ENCODE peak calls at places on chromosomes 4 and X, in five cellular contexts. One of them, this sample, is unnamed.
A peak's percentile ranks its signal among the peaks of the same experiment; 100 is the strongest.

GRCh38 chrX:153670748-153671588 is 2.6 kb downstream of the PNCK start:
- DNase-seq in K562: no peak
- DNase-seq in Peyer's patch: no peak
- DNase-seq in esophagus squamous epithelium: no peak
- DNase-seq in A549: no peak
- DNase-seq in this sample: peak; percentile 39

GRCh38 chr4:24105183-24106039 is 215.6 kb upstream of the PPARGC1A start:
- DNase-seq in esophagus squamous epithelium: no peak
- DNase-seq in K562: no peak
- DNase-seq in Peyer's patch: no peak
- DNase-seq in A549: peak; percentile 1
- DNase-seq in this sample: peak; percentile 35

GRCh38 chr4:182625193-182625592 is 292.0 kb downstream of the DCTD start:
- DNase-seq in esophagus squamous epithelium: no peak
- DNase-seq in Peyer's patch: no peak
- DNase-seq in A549: no peak
- DNase-seq in K562: peak; percentile 1
- DNase-seq in this sample: no peak

GRCh38 chr4:38610844-38611550 is 53.0 kb upstream of the KLF3 start:
- DNase-seq in K562: no peak
- DNase-seq in esophagus squamous epithelium: no peak
- DNase-seq in Peyer's patch: no peak
- DNase-seq in A549: no peak
- DNase-seq in this sample: no peak

GRCh38 chr4:244471-244870 is 60.8 kb downstream of the ZNF732 start:
- DNase-seq in Peyer's patch: peak; percentile 51
- DNase-seq in K562: peak; percentile 58
- DNase-seq in esophagus squamous epithelium: no peak
- DNase-seq in A549: no peak
- DNase-seq in this sample: no peak

GRCh38 chrX:102558607-102559006 is 40.7 kb upstream of the ARMCX5 start:
- DNase-seq in Peyer's patch: no peak
- DNase-seq in A549: no peak
- DNase-seq in esophagus squamous epithelium: no peak
- DNase-seq in K562: no peak
- DNase-seq in this sample: no peak

GRCh38 chrX:3651272-3651671 is 62.2 kb downstream of the PRKX start:
- DNase-seq in Peyer's patch: no peak
- DNase-seq in esophagus squamous epithelium: no peak
- DNase-seq in A549: no peak
- DNase-seq in K562: peak; percentile 25
- DNase-seq in this sample: no peak

GRCh38 chr4:168857546-168858314 is 152.3 kb downstream of the CBR4 start:
- DNase-seq in Peyer's patch: no peak
- DNase-seq in A549: no peak
- DNase-seq in esophagus squamous epithelium: no peak
- DNase-seq in K562: no peak
- DNase-seq in this sample: no peak

GRCh38 chr4:188941524-188942109 is 802.4 kb downstream of the TRIML1 start:
- DNase-seq in A549: peak; percentile 58
- DNase-seq in K562: no peak
- DNase-seq in esophagus squamous epithelium: no peak
- DNase-seq in Peyer's patch: no peak
- DNase-seq in this sample: no peak

GRCh38 chrX:26914232-26914631 is 548.9 kb downstream of the PPP4R3C start:
- DNase-seq in A549: no peak
- DNase-seq in K562: no peak
- DNase-seq in esophagus squamous epithelium: no peak
- DNase-seq in Peyer's patch: no peak
- DNase-seq in this sample: no peak

GRCh38 chr4:173794662-173795061 is 264.6 kb upstream of the HAND2 start:
- DNase-seq in esophagus squamous epithelium: no peak
- DNase-seq in K562: no peak
- DNase-seq in A549: no peak
- DNase-seq in Peyer's patch: no peak
- DNase-seq in this sample: no peak

GRCh38 chr4:156459584-156459983 is 505.9 kb upstream of the CTSO start:
- DNase-seq in esophagus squamous epithelium: no peak
- DNase-seq in K562: no peak
- DNase-seq in Peyer's patch: no peak
- DNase-seq in A549: no peak
- DNase-seq in this sample: no peak

GRCh38 chr4:41963105-41963504 is 18.5 kb upstream of the DCAF4L1 start:
- DNase-seq in K562: peak; percentile 19
- DNase-seq in A549: no peak
- DNase-seq in esophagus squamous epithelium: no peak
- DNase-seq in Peyer's patch: no peak
- DNase-seq in this sample: no peak

GRCh38 chrX:31136144-31136572 is 64.3 kb upstream of the FTHL17 start:
- DNase-seq in A549: no peak
- DNase-seq in esophagus squamous epithelium: no peak
- DNase-seq in K562: no peak
- DNase-seq in Peyer's patch: no peak
- DNase-seq in this sample: no peak

GRCh38 chr4:7967501-7968261 is 28.0 kb upstream of the AFAP1 start:
- DNase-seq in K562: no peak
- DNase-seq in A549: no peak
- DNase-seq in Peyer's patch: no peak
- DNase-seq in esophagus squamous epithelium: no peak
- DNase-seq in this sample: no peak

GRCh38 chr4:138972956-138973819 is 42.4 kb upstream of the NOCT start:
- DNase-seq in A549: no peak
- DNase-seq in esophagus squamous epithelium: no peak
- DNase-seq in K562: peak; percentile 8
- DNase-seq in Peyer's patch: no peak
- DNase-seq in this sample: no peak

GRCh38 chrX:119503484-119503861 is 35.2 kb downstream of the SLC25A5 start:
- DNase-seq in Peyer's patch: no peak
- DNase-seq in K562: no peak
- DNase-seq in esophagus squamous epithelium: no peak
- DNase-seq in A549: peak; percentile 91
- DNase-seq in this sample: no peak

GRCh38 chrX:135893294-135893817 is at the start of the genes CT45A10 and SAGE1:
- DNase-seq in Peyer's patch: no peak
- DNase-seq in esophagus squamous epithelium: no peak
- DNase-seq in K562: peak; percentile 96
- DNase-seq in A549: no peak
- DNase-seq in this sample: no peak

GRCh38 chrX:108309144-108309543 is 129.1 kb downstream of the COL4A6 start:
- DNase-seq in K562: no peak
- DNase-seq in esophagus squamous epithelium: no peak
- DNase-seq in Peyer's patch: no peak
- DNase-seq in A549: peak; percentile 55
- DNase-seq in this sample: no peak

GRCh38 chr4:186144596-186145569 is 40.4 kb downstream of the FAM149A start:
- DNase-seq in esophagus squamous epithelium: no peak
- DNase-seq in K562: peak; percentile 20
- DNase-seq in A549: peak; percentile 13
- DNase-seq in Peyer's patch: no peak
- DNase-seq in this sample: peak; percentile 92

GRCh38 chr4:88143504-88143903 is 14.9 kb downstream of the ABCG2 start:
- DNase-seq in K562: no peak
- DNase-seq in A549: peak; percentile 46
- DNase-seq in Peyer's patch: no peak
- DNase-seq in esophagus squamous epithelium: no peak
- DNase-seq in this sample: no peak

GRCh38 chr4:48766393-48766792 is 13.7 kb downstream of the FRYL start:
- DNase-seq in esophagus squamous epithelium: no peak
- DNase-seq in K562: no peak
- DNase-seq in A549: no peak
- DNase-seq in Peyer's patch: no peak
- DNase-seq in this sample: no peak

GRCh38 chr4:173171098-173171497 is 2.5 kb downstream of the GALNT7 start:
- DNase-seq in A549: peak; percentile 57
- DNase-seq in Peyer's patch: no peak
- DNase-seq in esophagus squamous epithelium: no peak
- DNase-seq in K562: peak; percentile 69
- DNase-seq in this sample: no peak

GRCh38 chrX:146863566-146863965 is 49.0 kb upstream of the CXorf51A start:
- DNase-seq in A549: no peak
- DNase-seq in esophagus squamous epithelium: no peak
- DNase-seq in K562: peak; percentile 0
- DNase-seq in Peyer's patch: no peak
- DNase-seq in this sample: no peak

GRCh38 chr4:122616910-122617596 is 3.8 kb downstream of the IL21 start:
- DNase-seq in A549: no peak
- DNase-seq in K562: no peak
- DNase-seq in esophagus squamous epithelium: no peak
- DNase-seq in Peyer's patch: no peak
- DNase-seq in this sample: no peak

GRCh38 chr4:25908491-25908901 is 5.5 kb upstream of the SMIM20 start:
- DNase-seq in esophagus squamous epithelium: no peak
- DNase-seq in K562: no peak
- DNase-seq in A549: peak; percentile 54
- DNase-seq in Peyer's patch: no peak
- DNase-seq in this sample: no peak

GRCh38 chr4:186105721-186106335 is 1.3 kb downstream of the FAM149A start:
- DNase-seq in A549: no peak
- DNase-seq in esophagus squamous epithelium: no peak
- DNase-seq in Peyer's patch: no peak
- DNase-seq in K562: peak; percentile 2
- DNase-seq in this sample: no peak

GRCh38 chr4:124941267-124941666 is 228.7 kb upstream of the ANKRD50 start:
- DNase-seq in A549: no peak
- DNase-seq in esophagus squamous epithelium: no peak
- DNase-seq in Peyer's patch: no peak
- DNase-seq in K562: no peak
- DNase-seq in this sample: no peak

GRCh38 chr4:124943145-124943889 is 230.8 kb upstream of the ANKRD50 start:
- DNase-seq in esophagus squamous epithelium: no peak
- DNase-seq in K562: no peak
- DNase-seq in A549: no peak
- DNase-seq in Peyer's patch: no peak
- DNase-seq in this sample: no peak

GRCh38 chr4:124946696-124947095 is 234.2 kb upstream of the ANKRD50 start:
- DNase-seq in esophagus squamous epithelium: no peak
- DNase-seq in Peyer's patch: no peak
- DNase-seq in A549: no peak
- DNase-seq in K562: no peak
- DNase-seq in this sample: no peak

GRCh38 chr4:124945422-124945821 is 232.9 kb upstream of the ANKRD50 start:
- DNase-seq in Peyer's patch: no peak
- DNase-seq in A549: no peak
- DNase-seq in esophagus squamous epithelium: no peak
- DNase-seq in K562: no peak
- DNase-seq in this sample: no peak

DNA sequence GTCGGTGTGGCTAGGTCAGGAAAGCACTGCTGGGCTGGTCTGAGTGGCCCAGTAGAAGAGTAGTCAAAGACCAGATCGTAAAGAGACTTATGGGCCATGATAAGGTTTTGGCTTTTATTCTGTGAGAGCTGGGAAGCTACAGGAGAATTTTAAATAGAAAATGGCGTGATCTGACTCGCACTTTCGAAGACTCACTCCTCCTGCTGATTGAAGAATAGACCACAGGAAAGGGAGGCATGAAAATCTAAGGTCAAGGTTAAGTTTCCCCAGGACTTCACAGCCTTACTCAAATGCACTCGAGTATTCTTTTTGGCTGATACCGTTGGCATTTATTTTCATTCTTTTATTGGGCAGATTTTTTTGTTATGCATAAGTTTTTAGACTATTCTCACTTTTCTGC is 231.4 kb upstream of the ANKRD50 start:
- DNase-seq in A549: no peak
- DNase-seq in K562: no peak
- DNase-seq in Peyer's patch: no peak
- DNase-seq in esophagus squamous epithelium: no peak
- DNase-seq in this sample: no peak
- TF ChIP-seq CTCF in A549: no peak
- TF ChIP-seq CTCF in K562: no peak
- TF ChIP-seq CTCF in Peyer's patch: no peak
- TF ChIP-seq CTCF in esophagus squamous epithelium: no peak
- TF ChIP-seq CTCF in this sample: no peak

DNA sequence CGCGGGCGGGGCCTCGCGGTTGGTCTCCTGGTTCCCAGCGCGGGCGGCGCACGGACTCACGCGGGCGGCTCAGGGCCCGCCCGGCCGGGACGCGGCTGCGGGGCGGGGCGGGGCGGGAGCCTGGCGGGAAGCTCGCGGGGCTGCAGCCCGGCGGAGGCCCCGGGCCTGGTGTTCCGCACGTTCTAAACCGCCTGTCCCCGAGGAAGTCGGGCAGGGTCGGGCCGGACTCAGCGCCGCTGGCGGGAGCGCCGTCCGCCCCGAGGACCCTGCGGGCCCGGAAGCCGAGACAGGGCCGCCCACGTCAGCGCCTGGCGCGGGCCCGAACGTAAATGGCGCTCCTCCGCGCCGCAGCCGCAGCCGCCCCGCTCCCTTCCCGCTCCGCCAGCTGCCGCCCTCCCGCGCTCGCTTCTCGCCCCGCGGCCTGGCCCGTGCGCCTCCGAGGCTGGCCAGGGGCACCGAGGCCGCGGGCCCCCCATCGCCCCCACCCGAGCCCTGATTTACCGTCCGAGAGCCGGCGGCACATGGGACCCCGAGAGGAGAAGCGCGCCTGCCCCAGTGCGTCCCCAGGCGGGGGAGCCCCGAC is 309 bp upstream of the CTBP1 start:
- DNase-seq in Peyer's patch: peak; percentile 84
- DNase-seq in A549: peak; percentile 65
- DNase-seq in esophagus squamous epithelium: no peak
- DNase-seq in K562: peak; percentile 92
- DNase-seq in this sample: peak; percentile 96
- TF ChIP-seq POLR2A in Peyer's patch: peak; percentile 71
- TF ChIP-seq POLR2A in A549: peak; percentile 39
- TF ChIP-seq POLR2A in esophagus squamous epithelium: no peak
- TF ChIP-seq POLR2A in K562: peak; percentile 53
- TF ChIP-seq POLR2A in this sample: no peak

GRCh38 chr4:114132830-114133229 is 153.4 kb upstream of the ARSJ start:
- DNase-seq in A549: peak; percentile 8
- DNase-seq in K562: peak; percentile 0
- DNase-seq in esophagus squamous epithelium: no peak
- DNase-seq in Peyer's patch: no peak
- DNase-seq in this sample: no peak
- TF ChIP-seq CTCF in A549: no peak
- TF ChIP-seq CTCF in K562: no peak
- TF ChIP-seq CTCF in esophagus squamous epithelium: no peak
- TF ChIP-seq CTCF in Peyer's patch: no peak
- TF ChIP-seq CTCF in this sample: no peak

DNA sequence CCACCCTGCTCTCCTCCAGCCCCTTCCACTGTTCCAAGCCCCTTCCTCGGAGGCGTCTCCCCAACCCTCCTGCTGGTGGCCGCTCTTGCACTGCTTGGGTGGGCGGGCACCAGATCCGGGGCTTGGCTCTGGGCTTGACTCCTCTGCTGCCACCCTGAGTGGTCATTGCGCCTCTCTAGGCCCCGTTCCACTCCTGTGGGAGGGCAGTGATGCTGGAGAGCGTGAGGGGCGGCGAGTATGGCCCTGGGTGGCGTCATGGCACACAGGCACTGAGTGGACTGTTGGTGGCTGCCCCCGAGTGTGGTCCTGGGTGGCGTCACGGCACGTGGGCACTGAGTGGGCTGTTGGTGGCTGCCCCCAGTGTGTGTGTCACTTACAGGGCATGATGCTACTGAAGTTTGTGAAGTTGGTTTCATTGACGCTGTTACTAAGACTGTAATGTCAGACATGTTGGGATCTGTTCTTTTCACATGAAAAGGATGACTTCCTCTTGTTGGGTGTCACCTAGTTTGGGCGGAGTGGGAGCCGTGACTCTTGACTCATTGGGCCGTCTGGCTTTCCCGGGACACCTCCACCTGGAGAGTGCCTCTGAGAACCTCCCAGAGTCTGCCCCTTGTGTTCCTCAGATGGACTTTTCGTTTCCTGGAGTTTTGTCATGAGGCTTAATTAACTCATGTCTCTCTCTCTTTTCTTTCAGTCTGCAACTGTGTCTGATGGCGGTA is 55.9 kb upstream of the HGFAC start:
- DNase-seq in Peyer's patch: no peak
- DNase-seq in esophagus squamous epithelium: no peak
- DNase-seq in K562: no peak
- DNase-seq in A549: no peak
- DNase-seq in this sample: peak; percentile 85
- TF ChIP-seq POLR2A in Peyer's patch: no peak
- TF ChIP-seq POLR2A in esophagus squamous epithelium: no peak
- TF ChIP-seq POLR2A in K562: no peak
- TF ChIP-seq POLR2A in A549: no peak
- TF ChIP-seq POLR2A in this sample: no peak

This sample was measured in lower leg skin.